ENCODE peak calls at places on chromosomes 11 and 22, in six cellular contexts. One of them, this sample, is unnamed.

GRCh38 chr22:46050916-46051614 is 74.1 kb upstream of the WNT7B start:
- DNase-seq in IMR-90: no peak
- DNase-seq in neuronal stem cell: no peak
- DNase-seq in H9: no peak
- DNase-seq in mesenchymal stem cell: no peak
- DNase-seq in H1: no peak
- DNase-seq in this sample: no peak

GRCh38 chr22:30296324-30296723 is 7.0 kb upstream of the CASTOR1 start:
- DNase-seq in IMR-90: no peak
- DNase-seq in neuronal stem cell: no peak
- DNase-seq in H9: no peak
- DNase-seq in mesenchymal stem cell: no peak
- DNase-seq in H1: no peak
- DNase-seq in this sample: no peak

GRCh38 chr11:128422576-128423370 is 164.6 kb downstream of the ETS1 start:
- DNase-seq in IMR-90: no peak
- DNase-seq in neuronal stem cell: no peak
- DNase-seq in H9: no peak
- DNase-seq in mesenchymal stem cell: no peak
- DNase-seq in H1: no peak
- DNase-seq in this sample: no peak

GRCh38 chr22:22006596-22006990 is 24.0 kb upstream of the TOP3B start:
- DNase-seq in IMR-90: no peak
- DNase-seq in neuronal stem cell: no peak
- DNase-seq in H9: no peak
- DNase-seq in mesenchymal stem cell: no peak
- DNase-seq in H1: no peak
- DNase-seq in this sample: no peak

GRCh38 chr11:1232328-1233321 is 9.8 kb downstream of the MUC5B start:
- DNase-seq in IMR-90: no peak
- DNase-seq in neuronal stem cell: no peak
- DNase-seq in H9: peak; percentile 24
- DNase-seq in mesenchymal stem cell: no peak
- DNase-seq in H1: no peak
- DNase-seq in this sample: no peak

GRCh38 chr11:127274328-127274676 is 273.7 kb upstream of the KIRREL3 start:
- DNase-seq in IMR-90: no peak
- DNase-seq in neuronal stem cell: no peak
- DNase-seq in H9: no peak
- DNase-seq in mesenchymal stem cell: no peak
- DNase-seq in H1: no peak
- DNase-seq in this sample: no peak

GRCh38 chr11:111878385-111878765 is 590 bp downstream of the FDXACB1 start:
- DNase-seq in IMR-90: peak; percentile 5
- DNase-seq in neuronal stem cell: no peak
- DNase-seq in H9: no peak
- DNase-seq in mesenchymal stem cell: no peak
- DNase-seq in H1: no peak
- DNase-seq in this sample: peak; percentile 36

GRCh38 chr11:101470881-101471535 is 112.8 kb downstream of the TRPC6 start:
- DNase-seq in IMR-90: peak; percentile 75
- DNase-seq in neuronal stem cell: no peak
- DNase-seq in H9: no peak
- DNase-seq in mesenchymal stem cell: peak; percentile 71
- DNase-seq in H1: no peak
- DNase-seq in this sample: no peak

GRCh38 chr11:849951-850776 is 7.5 kb downstream of the TSPAN4 start:
- DNase-seq in IMR-90: no peak
- DNase-seq in neuronal stem cell: no peak
- DNase-seq in H9: no peak
- DNase-seq in mesenchymal stem cell: peak; percentile 26
- DNase-seq in H1: no peak
- DNase-seq in this sample: no peak

GRCh38 chr11:43987384-43988039 is 45.1 kb downstream of the C11orf96 start:
- DNase-seq in IMR-90: peak; percentile 80
- DNase-seq in neuronal stem cell: no peak
- DNase-seq in H9: no peak
- DNase-seq in mesenchymal stem cell: peak; percentile 86
- DNase-seq in H1: no peak
- DNase-seq in this sample: no peak

GRCh38 chr11:78696177-78696576 is 121.5 kb upstream of the NARS2 start:
- DNase-seq in IMR-90: no peak
- DNase-seq in neuronal stem cell: no peak
- DNase-seq in H9: no peak
- DNase-seq in mesenchymal stem cell: no peak
- DNase-seq in H1: no peak
- DNase-seq in this sample: no peak

GRCh38 chr11:64251986-64252837 is 882 bp downstream of the PLCB3 start:
- DNase-seq in IMR-90: no peak
- DNase-seq in neuronal stem cell: no peak
- DNase-seq in H9: no peak
- DNase-seq in mesenchymal stem cell: peak; percentile 51
- DNase-seq in H1: no peak
- DNase-seq in this sample: peak; percentile 54

GRCh38 chr22:36467042-36467810 is 14.2 kb downstream of the TXN2 start:
- DNase-seq in IMR-90: peak; percentile 86
- DNase-seq in neuronal stem cell: no peak
- DNase-seq in H9: no peak
- DNase-seq in mesenchymal stem cell: peak; percentile 87
- DNase-seq in H1: no peak
- DNase-seq in this sample: no peak

GRCh38 chr11:97454988-97455387 is 1065.2 kb downstream of the JRKL start:
- DNase-seq in IMR-90: no peak
- DNase-seq in neuronal stem cell: no peak
- DNase-seq in H9: no peak
- DNase-seq in mesenchymal stem cell: no peak
- DNase-seq in H1: no peak
- DNase-seq in this sample: peak; percentile 32

GRCh38 chr11:129935723-129936122 is 40.3 kb upstream of the NFRKB start:
- DNase-seq in IMR-90: no peak
- DNase-seq in neuronal stem cell: no peak
- DNase-seq in H9: peak; percentile 45
- DNase-seq in mesenchymal stem cell: no peak
- DNase-seq in H1: no peak
- DNase-seq in this sample: no peak

GRCh38 chr11:66906077-66906929 is 49.4 kb downstream of the LRFN4 start:
- DNase-seq in IMR-90: peak; percentile 49
- DNase-seq in neuronal stem cell: no peak
- DNase-seq in H9: no peak
- DNase-seq in mesenchymal stem cell: no peak
- DNase-seq in H1: no peak
- DNase-seq in this sample: no peak

GRCh38 chr11:90326647-90327046 is 103.8 kb upstream of the CHORDC1 start:
- DNase-seq in IMR-90: no peak
- DNase-seq in neuronal stem cell: no peak
- DNase-seq in H9: no peak
- DNase-seq in mesenchymal stem cell: no peak
- DNase-seq in H1: no peak
- DNase-seq in this sample: no peak

GRCh38 chr11:102347526-102348331 is 715 bp downstream of the BIRC2 start:
- DNase-seq in IMR-90: peak; percentile 29
- DNase-seq in neuronal stem cell: peak; percentile 2
- DNase-seq in H9: no peak
- DNase-seq in mesenchymal stem cell: peak; percentile 65
- DNase-seq in H1: no peak
- DNase-seq in this sample: peak; percentile 69

GRCh38 chr11:68309621-68310185 is 2.7 kb upstream of the LRP5 start:
- DNase-seq in IMR-90: peak; percentile 9
- DNase-seq in neuronal stem cell: no peak
- DNase-seq in H9: no peak
- DNase-seq in mesenchymal stem cell: peak; percentile 9
- DNase-seq in H1: no peak
- DNase-seq in this sample: no peak

GRCh38 chr11:81165164-81165563 is 1568.5 kb downstream of the FAM181B start:
- DNase-seq in IMR-90: no peak
- DNase-seq in neuronal stem cell: no peak
- DNase-seq in H9: no peak
- DNase-seq in mesenchymal stem cell: no peak
- DNase-seq in H1: no peak
- DNase-seq in this sample: no peak

GRCh38 chr22:43827926-43828710 is 16.0 kb upstream of the EFCAB6 start:
- DNase-seq in IMR-90: no peak
- DNase-seq in neuronal stem cell: no peak
- DNase-seq in H9: peak; percentile 25
- DNase-seq in mesenchymal stem cell: no peak
- DNase-seq in H1: no peak
- DNase-seq in this sample: no peak

GRCh38 chr11:112172362-112172994 is 2.8 kb upstream of the BCO2 start:
- DNase-seq in IMR-90: peak; percentile 69
- DNase-seq in neuronal stem cell: no peak
- DNase-seq in H9: no peak
- DNase-seq in mesenchymal stem cell: no peak
- DNase-seq in H1: no peak
- DNase-seq in this sample: no peak

GRCh38 chr11:11243258-11243789 is 109.7 kb downstream of the CSNK2A3 start:
- DNase-seq in IMR-90: no peak
- DNase-seq in neuronal stem cell: no peak
- DNase-seq in H9: no peak
- DNase-seq in mesenchymal stem cell: no peak
- DNase-seq in H1: no peak
- DNase-seq in this sample: peak; percentile 59

DNA sequence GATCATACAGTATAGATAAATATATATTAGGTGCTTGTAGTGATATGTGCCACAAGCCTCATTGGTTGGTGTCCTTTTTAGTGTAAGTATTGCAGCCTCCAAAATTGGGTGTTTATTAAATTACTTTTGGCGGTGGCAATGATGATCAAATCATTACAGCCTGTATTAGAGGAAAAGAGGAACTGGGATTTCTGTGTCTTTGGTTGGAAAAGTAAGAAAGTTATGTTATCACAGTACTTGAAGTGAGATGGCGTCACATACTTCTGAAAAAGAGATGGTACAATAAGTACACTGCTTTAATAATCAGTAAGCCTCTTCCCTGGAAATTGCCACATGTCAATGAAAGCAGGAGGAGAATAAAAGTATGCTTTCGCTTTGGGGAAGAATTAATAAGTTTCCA is 523 bp upstream of the MPZL3 start:
- DNase-seq in IMR-90: no peak
- DNase-seq in neuronal stem cell: no peak
- DNase-seq in H9: no peak
- DNase-seq in mesenchymal stem cell: no peak
- DNase-seq in H1: no peak
- DNase-seq in this sample: no peak
- H3K14ac ChIP-seq in IMR-90: no peak overlapping the region
- H3K14ac ChIP-seq in neuronal stem cell: no peak overlapping the region
- H3K14ac ChIP-seq in H9: no peak overlapping the region
- H3K14ac ChIP-seq in mesenchymal stem cell: no peak overlapping the region
- H3K14ac ChIP-seq in H1: no peak overlapping the region
- H3K14ac ChIP-seq in this sample: no peak overlapping the region

DNA sequence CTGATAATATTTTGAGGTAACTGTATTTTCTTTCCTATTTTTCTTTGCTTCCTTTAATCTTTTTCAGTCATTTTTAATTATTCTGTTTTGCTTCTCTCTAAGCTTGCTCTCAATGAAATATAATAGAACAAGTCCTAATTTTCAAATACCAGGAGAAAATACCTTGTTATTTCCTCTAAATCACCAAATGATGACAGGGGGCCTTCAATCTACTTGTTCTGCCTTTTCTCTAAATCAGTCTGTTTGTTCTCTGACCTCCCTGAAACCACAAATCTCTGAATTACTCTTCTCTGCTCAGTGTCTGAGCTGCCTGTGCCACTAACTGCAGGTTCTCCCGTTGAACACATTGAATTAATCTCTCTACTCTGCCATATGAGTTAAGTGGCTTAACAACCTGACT is 286.2 kb downstream of the C11orf87 start:
- DNase-seq in IMR-90: no peak
- DNase-seq in neuronal stem cell: no peak
- DNase-seq in H9: no peak
- DNase-seq in mesenchymal stem cell: no peak
- DNase-seq in H1: no peak
- DNase-seq in this sample: no peak
- H3K23ac ChIP-seq in IMR-90: no peak overlapping the region
- H3K23ac ChIP-seq in neuronal stem cell: no peak overlapping the region
- H3K23ac ChIP-seq in H9: no peak overlapping the region
- H3K23ac ChIP-seq in mesenchymal stem cell: no peak overlapping the region
- H3K23ac ChIP-seq in H1: no peak overlapping the region
- H3K23ac ChIP-seq in this sample: no peak overlapping the region

DNA sequence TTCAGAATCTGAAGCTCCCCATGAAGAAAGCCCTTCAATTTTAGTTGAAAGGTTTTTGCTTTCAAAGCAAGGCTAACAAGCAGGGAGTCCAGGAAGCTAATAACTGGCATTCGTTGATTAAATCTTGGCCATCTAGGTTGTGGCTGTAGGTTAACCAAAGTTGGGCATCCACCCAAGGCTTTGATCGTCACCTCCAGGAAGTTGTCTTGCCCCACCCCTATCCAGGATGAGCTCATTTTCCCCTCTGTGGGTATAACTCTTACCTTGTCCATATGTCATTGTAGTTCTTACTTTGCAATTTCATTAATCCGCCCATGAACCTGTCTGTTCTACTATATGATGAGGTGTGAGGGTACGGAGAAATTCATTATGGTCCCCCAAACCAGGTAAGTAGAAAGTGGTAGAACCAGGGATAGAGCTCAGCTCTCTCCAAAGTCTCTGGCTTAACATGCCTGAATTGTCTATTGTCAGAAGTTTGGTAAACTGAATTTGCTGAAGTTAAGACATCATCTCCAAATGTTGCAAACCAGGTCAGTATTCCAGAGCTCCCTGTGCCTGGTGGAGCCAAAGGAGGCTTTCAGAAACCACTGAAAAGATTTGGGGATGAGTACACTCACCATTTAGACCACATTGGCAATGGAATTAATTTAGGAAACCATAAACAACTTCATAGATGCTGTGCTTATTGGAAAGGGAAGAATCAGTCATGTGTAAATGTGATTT is 97.1 kb downstream of the CD44 start:
- DNase-seq in IMR-90: no peak
- DNase-seq in neuronal stem cell: no peak
- DNase-seq in H9: no peak
- DNase-seq in mesenchymal stem cell: no peak
- DNase-seq in H1: no peak
- DNase-seq in this sample: no peak
- H2AFZ ChIP-seq in IMR-90: no peak overlapping the region
- H2AFZ ChIP-seq in neuronal stem cell: no peak overlapping the region
- H2AFZ ChIP-seq in H9: no peak overlapping the region
- H2AFZ ChIP-seq in mesenchymal stem cell: no peak overlapping the region
- H2AFZ ChIP-seq in H1: no peak overlapping the region
- H2AFZ ChIP-seq in this sample: no peak overlapping the region

DNA sequence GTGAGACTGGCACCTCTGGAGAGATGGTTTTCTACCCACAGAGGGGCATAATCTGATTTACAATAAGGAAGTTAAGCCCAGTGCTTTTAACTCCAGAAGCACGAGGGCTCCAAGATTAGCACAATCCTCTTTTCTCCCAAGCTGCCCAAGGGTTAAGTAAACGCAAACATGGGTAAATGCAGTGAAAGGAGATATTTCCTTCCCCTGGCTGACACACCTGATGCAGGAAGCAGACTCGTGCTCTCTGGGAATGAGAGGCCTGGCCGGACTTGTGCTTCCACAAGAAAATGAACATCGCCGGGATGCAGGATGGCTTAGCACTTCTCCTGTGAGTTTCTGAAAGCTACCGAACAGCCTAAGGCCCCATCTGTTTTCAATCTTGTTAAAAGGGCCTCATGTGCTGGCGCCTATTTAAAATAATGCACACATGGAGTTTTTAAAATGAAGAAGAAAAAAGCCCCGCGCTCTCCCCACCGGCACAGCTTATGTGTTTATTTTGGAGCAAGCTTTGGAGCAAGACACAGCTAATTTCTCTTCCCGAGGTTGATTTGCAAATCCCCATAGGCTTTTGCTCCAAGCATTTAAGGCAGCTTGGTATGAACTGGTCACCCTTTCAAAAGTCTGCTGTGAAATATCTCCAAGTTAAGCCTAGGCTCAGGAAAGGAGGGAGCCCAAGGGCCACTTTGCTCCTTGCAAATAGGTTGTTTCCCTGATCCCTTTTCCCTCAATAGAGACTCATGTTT is 100.9 kb downstream of the SYN3 start:
- DNase-seq in IMR-90: no peak
- DNase-seq in neuronal stem cell: no peak
- DNase-seq in H9: no peak
- DNase-seq in mesenchymal stem cell: no peak
- DNase-seq in H1: no peak
- DNase-seq in this sample: no peak
- H3K14ac ChIP-seq in IMR-90: no peak overlapping the region
- H3K14ac ChIP-seq in neuronal stem cell: no peak overlapping the region
- H3K14ac ChIP-seq in H9: no peak overlapping the region
- H3K14ac ChIP-seq in mesenchymal stem cell: no peak overlapping the region
- H3K14ac ChIP-seq in H1: no peak overlapping the region
- H3K14ac ChIP-seq in this sample: no peak overlapping the region